ENCODE peak calls at places on chromosomes 1 and 21, in five cellular contexts. One of them, this sample, is unnamed. For H3K27me3, the result is how much of the 10 kb centered on the place peaks cover.

GRCh38 chr1:116277840-116278540 is 95.1 kb upstream of the ATP1A1 start:
- DNase-seq in cardiac muscle cell: no peak
- DNase-seq in dorsolateral prefrontal cortex: no peak
- DNase-seq in tibial artery: no peak
- DNase-seq in iPS DF 6.9: no peak
- DNase-seq in this sample: no peak

GRCh38 chr1:227416156-227416865 is 98.0 kb upstream of the CDC42BPA start:
- DNase-seq in tibial artery: no peak
- DNase-seq in iPS DF 6.9: no peak
- DNase-seq in cardiac muscle cell: no peak
- DNase-seq in dorsolateral prefrontal cortex: no peak
- DNase-seq in this sample: no peak

GRCh38 chr1:64608015-64608650 is 136.7 kb upstream of the RAVER2 start:
- DNase-seq in cardiac muscle cell: no peak
- DNase-seq in tibial artery: no peak
- DNase-seq in iPS DF 6.9: no peak
- DNase-seq in dorsolateral prefrontal cortex: no peak
- DNase-seq in this sample: no peak

GRCh38 chr1:201268604-201269151 is 14.6 kb upstream of the PKP1 start:
- DNase-seq in iPS DF 6.9: no peak
- DNase-seq in dorsolateral prefrontal cortex: peak
- DNase-seq in cardiac muscle cell: peak
- DNase-seq in tibial artery: no peak
- DNase-seq in this sample: peak

GRCh38 chr1:193539731-193540459 is 353.5 kb upstream of the B3GALT2 start:
- DNase-seq in cardiac muscle cell: no peak
- DNase-seq in iPS DF 6.9: no peak
- DNase-seq in tibial artery: no peak
- DNase-seq in dorsolateral prefrontal cortex: no peak
- DNase-seq in this sample: no peak

GRCh38 chr1:11498956-11499824 is 20.2 kb downstream of the DISP3 start:
- DNase-seq in iPS DF 6.9: no peak
- DNase-seq in dorsolateral prefrontal cortex: no peak
- DNase-seq in cardiac muscle cell: no peak
- DNase-seq in tibial artery: peak
- DNase-seq in this sample: peak

GRCh38 chr1:32266926-32267645 is 16.0 kb downstream of the LCK start:
- DNase-seq in iPS DF 6.9: no peak
- DNase-seq in tibial artery: no peak
- DNase-seq in dorsolateral prefrontal cortex: no peak
- DNase-seq in cardiac muscle cell: peak
- DNase-seq in this sample: no peak

GRCh38 chr21:25647632-25648031 is 8.6 kb downstream of the JAM2 start:
- DNase-seq in tibial artery: no peak
- DNase-seq in dorsolateral prefrontal cortex: no peak
- DNase-seq in iPS DF 6.9: no peak
- DNase-seq in cardiac muscle cell: no peak
- DNase-seq in this sample: no peak

GRCh38 chr1:219574484-219575087 is 38.3 kb downstream of the ZC3H11B start:
- DNase-seq in iPS DF 6.9: no peak
- DNase-seq in tibial artery: no peak
- DNase-seq in dorsolateral prefrontal cortex: no peak
- DNase-seq in cardiac muscle cell: no peak
- DNase-seq in this sample: no peak

GRCh38 chr1:179831852-179832699 is 45.5 kb downstream of the TOR1AIP2 start:
- DNase-seq in iPS DF 6.9: no peak
- DNase-seq in cardiac muscle cell: no peak
- DNase-seq in dorsolateral prefrontal cortex: no peak
- DNase-seq in tibial artery: no peak
- DNase-seq in this sample: no peak

GRCh38 chr1:88276158-88276557 is 407.9 kb upstream of the PKN2 start:
- DNase-seq in cardiac muscle cell: peak
- DNase-seq in dorsolateral prefrontal cortex: no peak
- DNase-seq in tibial artery: no peak
- DNase-seq in iPS DF 6.9: no peak
- DNase-seq in this sample: no peak

GRCh38 chr1:158037876-158038359 is 44.5 kb downstream of the KIRREL1 start:
- DNase-seq in tibial artery: no peak
- DNase-seq in cardiac muscle cell: peak
- DNase-seq in dorsolateral prefrontal cortex: no peak
- DNase-seq in iPS DF 6.9: no peak
- DNase-seq in this sample: peak

GRCh38 chr1:12204140-12204539 is 25.7 kb upstream of the VPS13D start:
- DNase-seq in dorsolateral prefrontal cortex: no peak
- DNase-seq in cardiac muscle cell: no peak
- DNase-seq in iPS DF 6.9: no peak
- DNase-seq in tibial artery: no peak
- DNase-seq in this sample: no peak

GRCh38 chr1:225863167-225863566 is 19.0 kb downstream of the TMEM63A start:
- DNase-seq in iPS DF 6.9: no peak
- DNase-seq in tibial artery: peak
- DNase-seq in cardiac muscle cell: peak
- DNase-seq in dorsolateral prefrontal cortex: no peak
- DNase-seq in this sample: no peak

GRCh38 chr1:236009857-236010256 is 55.0 kb downstream of the NID1 start:
- DNase-seq in tibial artery: no peak
- DNase-seq in dorsolateral prefrontal cortex: no peak
- DNase-seq in iPS DF 6.9: no peak
- DNase-seq in cardiac muscle cell: peak
- DNase-seq in this sample: no peak

GRCh38 chr1:207049974-207050391 is 1.0 kb downstream of the YOD1 start:
- DNase-seq in tibial artery: no peak
- DNase-seq in dorsolateral prefrontal cortex: no peak
- DNase-seq in cardiac muscle cell: peak
- DNase-seq in iPS DF 6.9: no peak
- DNase-seq in this sample: no peak

GRCh38 chr21:40070871-40071270 is 203.6 kb downstream of the PCP4 start:
- DNase-seq in iPS DF 6.9: no peak
- DNase-seq in cardiac muscle cell: no peak
- DNase-seq in dorsolateral prefrontal cortex: no peak
- DNase-seq in tibial artery: no peak
- DNase-seq in this sample: no peak

GRCh38 chr1:44609412-44609767 is 64.9 kb downstream of the TMEM53 start:
- DNase-seq in dorsolateral prefrontal cortex: peak
- DNase-seq in cardiac muscle cell: peak
- DNase-seq in iPS DF 6.9: no peak
- DNase-seq in tibial artery: no peak
- DNase-seq in this sample: peak

GRCh38 chr1:230176871-230177411 is 109.9 kb downstream of the GALNT2 start:
- DNase-seq in cardiac muscle cell: peak
- DNase-seq in dorsolateral prefrontal cortex: peak
- DNase-seq in tibial artery: peak
- DNase-seq in iPS DF 6.9: no peak
- DNase-seq in this sample: peak

GRCh38 chr21:36908260-36908908 is 58.1 kb downstream of the HLCS start:
- DNase-seq in dorsolateral prefrontal cortex: no peak
- DNase-seq in tibial artery: no peak
- DNase-seq in cardiac muscle cell: peak
- DNase-seq in iPS DF 6.9: no peak
- DNase-seq in this sample: no peak

GRCh38 chr1:40583980-40584379 is 52.5 kb downstream of the ZNF684 start:
- DNase-seq in cardiac muscle cell: no peak
- DNase-seq in dorsolateral prefrontal cortex: no peak
- DNase-seq in tibial artery: no peak
- DNase-seq in iPS DF 6.9: no peak
- DNase-seq in this sample: no peak

GRCh38 chr1:230708631-230709580 is 5.0 kb downstream of the AGT start:
- DNase-seq in cardiac muscle cell: peak
- DNase-seq in dorsolateral prefrontal cortex: no peak
- DNase-seq in tibial artery: no peak
- DNase-seq in iPS DF 6.9: no peak
- DNase-seq in this sample: no peak

GRCh38 chr1:14605945-14606344 is 7.5 kb downstream of the KAZN start:
- DNase-seq in iPS DF 6.9: no peak
- DNase-seq in dorsolateral prefrontal cortex: no peak
- DNase-seq in cardiac muscle cell: no peak
- DNase-seq in tibial artery: no peak
- DNase-seq in this sample: no peak

GRCh38 chr1:29485096-29485925 is 249.0 kb downstream of the PTPRU start:
- DNase-seq in iPS DF 6.9: no peak
- DNase-seq in cardiac muscle cell: no peak
- DNase-seq in dorsolateral prefrontal cortex: no peak
- DNase-seq in tibial artery: peak
- DNase-seq in this sample: no peak

GRCh38 chr1:29478879-29479278 is 242.6 kb downstream of the PTPRU start:
- DNase-seq in tibial artery: no peak
- DNase-seq in cardiac muscle cell: no peak
- DNase-seq in dorsolateral prefrontal cortex: no peak
- DNase-seq in iPS DF 6.9: no peak
- DNase-seq in this sample: no peak

GRCh38 chr1:29482064-29482463 is 245.7 kb downstream of the PTPRU start:
- DNase-seq in dorsolateral prefrontal cortex: no peak
- DNase-seq in tibial artery: no peak
- DNase-seq in iPS DF 6.9: no peak
- DNase-seq in cardiac muscle cell: no peak
- DNase-seq in this sample: no peak

GRCh38 chr1:29481031-29481430 is 244.7 kb downstream of the PTPRU start:
- DNase-seq in iPS DF 6.9: no peak
- DNase-seq in cardiac muscle cell: no peak
- DNase-seq in tibial artery: no peak
- DNase-seq in dorsolateral prefrontal cortex: no peak
- DNase-seq in this sample: no peak

DNA sequence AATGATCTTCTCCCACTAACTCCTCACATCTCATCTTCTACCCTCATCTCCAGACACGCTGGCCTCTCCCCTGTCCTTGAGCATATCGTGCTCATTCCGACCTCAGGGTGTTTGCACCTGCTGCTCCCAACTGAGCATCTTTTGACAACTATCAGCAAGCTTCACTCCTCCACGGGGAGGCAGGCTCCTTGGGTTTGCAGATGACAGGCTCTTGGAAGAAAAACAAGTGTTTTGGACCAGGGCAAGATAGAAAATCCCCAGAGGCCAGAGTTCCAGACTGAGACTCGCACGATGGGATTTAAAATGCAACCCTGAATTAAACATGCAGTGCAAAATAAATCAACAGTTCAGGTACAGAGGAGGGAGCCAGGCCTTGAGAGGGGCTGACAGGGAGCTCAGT is 246.7 kb downstream of the PTPRU start:
- DNase-seq in dorsolateral prefrontal cortex: no peak
- DNase-seq in iPS DF 6.9: no peak
- DNase-seq in cardiac muscle cell: no peak
- DNase-seq in tibial artery: peak
- DNase-seq in this sample: peak
- H3K27me3 ChIP-seq in dorsolateral prefrontal cortex: under half
- H3K27me3 ChIP-seq in iPS DF 6.9: under half
- H3K27me3 ChIP-seq in cardiac muscle cell: under half
- H3K27me3 ChIP-seq in tibial artery: under half
- H3K27me3 ChIP-seq in this sample: under half

DNA sequence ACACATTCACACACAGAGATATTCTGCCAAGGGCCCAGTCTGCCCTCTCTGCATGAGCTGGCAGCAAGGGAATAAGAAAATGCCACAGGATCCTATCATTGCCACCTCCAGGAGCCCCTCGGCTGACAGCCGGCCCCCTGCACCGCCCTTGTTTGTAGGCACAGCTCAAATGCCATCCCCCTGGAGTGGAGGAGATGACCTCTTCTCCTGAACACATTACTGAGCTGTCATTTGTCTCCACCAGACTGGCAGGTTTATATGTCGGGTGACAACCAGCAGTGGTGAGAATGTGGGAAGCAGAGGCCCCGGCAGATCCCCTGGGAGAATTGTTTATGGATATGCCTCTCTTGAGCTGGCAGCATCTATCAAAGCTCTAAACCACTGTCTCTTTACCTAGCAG is 135.5 kb upstream of the FMN2 start:
- DNase-seq in iPS DF 6.9: no peak
- DNase-seq in cardiac muscle cell: no peak
- DNase-seq in dorsolateral prefrontal cortex: no peak
- DNase-seq in tibial artery: no peak
- DNase-seq in this sample: no peak
- H3K27me3 ChIP-seq in iPS DF 6.9: under half
- H3K27me3 ChIP-seq in cardiac muscle cell: under half
- H3K27me3 ChIP-seq in dorsolateral prefrontal cortex: under half
- H3K27me3 ChIP-seq in tibial artery: under half
- H3K27me3 ChIP-seq in this sample: under half

GRCh38 chr1:90876098-90876497 is 145.7 kb downstream of the ZNF644 start:
- DNase-seq in iPS DF 6.9: no peak
- DNase-seq in dorsolateral prefrontal cortex: no peak
- DNase-seq in tibial artery: no peak
- DNase-seq in cardiac muscle cell: no peak
- DNase-seq in this sample: no peak

GRCh38 chr1:90881034-90881433 is 140.8 kb downstream of the ZNF644 start:
- DNase-seq in cardiac muscle cell: no peak
- DNase-seq in dorsolateral prefrontal cortex: no peak
- DNase-seq in tibial artery: no peak
- DNase-seq in iPS DF 6.9: no peak
- DNase-seq in this sample: no peak

GRCh38 chr1:90879281-90879680 is 142.6 kb downstream of the ZNF644 start:
- DNase-seq in tibial artery: no peak
- DNase-seq in cardiac muscle cell: peak
- DNase-seq in dorsolateral prefrontal cortex: no peak
- DNase-seq in iPS DF 6.9: no peak
- DNase-seq in this sample: no peak
- H3K27me3 ChIP-seq in tibial artery: under half
- H3K27me3 ChIP-seq in cardiac muscle cell: under half
- H3K27me3 ChIP-seq in dorsolateral prefrontal cortex: under half
- H3K27me3 ChIP-seq in iPS DF 6.9: under half
- H3K27me3 ChIP-seq in this sample: under half

GRCh38 chr1:156434976-156435550 is 65.5 kb downstream of the MEF2D start:
- DNase-seq in cardiac muscle cell: no peak
- DNase-seq in tibial artery: no peak
- DNase-seq in dorsolateral prefrontal cortex: no peak
- DNase-seq in iPS DF 6.9: no peak
- DNase-seq in this sample: no peak
- H3K27me3 ChIP-seq in cardiac muscle cell: half or more
- H3K27me3 ChIP-seq in tibial artery: half or more
- H3K27me3 ChIP-seq in dorsolateral prefrontal cortex: under half
- H3K27me3 ChIP-seq in iPS DF 6.9: half or more
- H3K27me3 ChIP-seq in this sample: under half

DNA sequence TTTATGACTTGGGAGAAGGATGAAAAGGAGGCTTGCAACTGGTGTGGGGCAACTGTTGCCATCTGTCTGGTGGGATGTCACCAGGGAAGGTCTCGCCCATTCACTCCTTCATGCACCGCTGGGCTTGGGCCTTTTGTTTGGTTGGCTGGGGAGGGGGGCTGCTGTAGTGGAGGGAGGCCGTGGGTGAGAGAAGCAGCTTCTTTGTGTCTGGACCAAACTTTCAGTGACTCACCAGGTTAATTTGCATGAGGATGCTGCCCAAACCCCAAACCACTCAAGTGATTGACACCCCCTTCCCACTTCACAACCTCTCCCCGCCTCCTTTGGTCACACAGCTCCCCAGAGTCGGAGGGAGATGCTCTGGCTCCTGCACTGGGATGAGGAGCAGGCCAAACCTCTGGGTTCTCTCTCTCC is 19.7 kb downstream of the BTG2 start:
- DNase-seq in iPS DF 6.9: no peak
- DNase-seq in tibial artery: no peak
- DNase-seq in dorsolateral prefrontal cortex: no peak
- DNase-seq in cardiac muscle cell: no peak
- DNase-seq in this sample: no peak
- H3K27me3 ChIP-seq in iPS DF 6.9: under half
- H3K27me3 ChIP-seq in tibial artery: under half
- H3K27me3 ChIP-seq in dorsolateral prefrontal cortex: under half
- H3K27me3 ChIP-seq in cardiac muscle cell: under half
- H3K27me3 ChIP-seq in this sample: under half